ENCODE peak calls at places on chromosome 4, in ten cellular contexts. P, H, R, F, S, J, O, G, I and W are unnamed samples.

GRCh38 chr4:106149026-106149425 is 167.0 kb downstream of the TBCK start:
- DNase-seq in R (no peak), P (peak), I (no peak), H (no peak), O (no peak), G (no peak), S (no peak), J (no peak), F (no peak), W (no peak)

GRCh38 chr4:95268819-95269565 is 279.8 kb downstream of the UNC5C start:
- DNase-seq in F (no peak), H (no peak), R (no peak), O (no peak), I (no peak), G (no peak), P (peak), S (no peak), J (no peak), W (no peak)

GRCh38 chr4:184427093-184427492 is 47.3 kb downstream of the IRF2 start:
- DNase-seq in O (no peak), J (no peak), I (no peak), P (no peak), R (no peak), H (no peak), S (no peak), F (no peak), G (no peak), W (no peak)

GRCh38 chr4:7867701-7868429 is 71.8 kb downstream of the AFAP1 start:
- DNase-seq in R (no peak), S (no peak), I (no peak), G (no peak), O (no peak), P (peak), J (peak), H (no peak), F (no peak), W (no peak)

GRCh38 chr4:80035336-80035735 is 37.7 kb downstream of the ANTXR2 start:
- DNase-seq in I (no peak), P (no peak), O (peak), H (no peak), J (no peak), G (no peak), F (no peak), R (no peak), S (peak), W (no peak)

GRCh38 chr4:2790583-2791517 is 2.0 kb upstream of the SH3BP2 start:
- DNase-seq in J (no peak), S (peak), H (no peak), R (peak), G (no peak), O (peak), P (no peak), I (no peak), F (peak), W (no peak)

GRCh38 chr4:96186593-96186992 is 346.7 kb downstream of the PDHA2 start:
- DNase-seq in F (no peak), R (no peak), G (no peak), I (no peak), J (no peak), S (no peak), P (peak), O (no peak), H (no peak), W (no peak)

GRCh38 chr4:13918110-13918509 is 290.6 kb upstream of the BOD1L1 start:
- DNase-seq in G (peak), F (no peak), J (peak), S (no peak), P (peak), O (peak), I (no peak), R (no peak), H (peak), W (no peak)

GRCh38 chr4:99886146-99886545 is 8.1 kb downstream of the LAMTOR3 start:
- DNase-seq in S (no peak), J (peak), I (no peak), R (no peak), H (no peak), G (no peak), F (no peak), O (no peak), P (peak), W (no peak)

GRCh38 chr4:33737721-33738120 is 2506.6 kb downstream of the ARAP2 start:
- DNase-seq in F (no peak), O (no peak), J (no peak), I (no peak), R (no peak), G (no peak), S (no peak), H (no peak), P (no peak), W (no peak)

GRCh38 chr4:54784188-54784671 is 126.5 kb downstream of the KIT start:
- DNase-seq in J (no peak), I (no peak), S (peak), F (no peak), G (peak), H (peak), P (peak), R (peak), O (peak), W (no peak)

GRCh38 chr4:71541541-71541940 is 202.7 kb downstream of the SLC4A4 start:
- DNase-seq in I (no peak), O (no peak), P (no peak), S (no peak), F (no peak), R (no peak), H (no peak), G (no peak), J (no peak), W (no peak)

GRCh38 chr4:12595986-12596385 is 888.2 kb downstream of the RAB28 start:
- DNase-seq in I (peak), O (no peak), J (no peak), F (no peak), S (no peak), P (no peak), R (no peak), H (no peak), G (no peak), W (no peak)

GRCh38 chr4:44678094-44679023 is at the start of gene GUF1:
- DNase-seq in R (peak), I (peak), H (peak), F (peak), G (peak), P (peak), S (peak), O (peak), J (peak), W (peak)

GRCh38 chr4:80610845-80611244 is 275.3 kb downstream of the CFAP299 start:
- DNase-seq in P (peak), R (no peak), F (no peak), S (peak), G (no peak), J (peak), H (no peak), I (no peak), O (peak), W (peak)

GRCh38 chr4:73499996-73500765 is 18.6 kb downstream of the AFM start:
- DNase-seq in J (no peak), R (no peak), I (no peak), O (no peak), G (no peak), H (no peak), F (no peak), P (peak), S (no peak), W (no peak)

GRCh38 chr4:112520598-112521122 is 4.7 kb upstream of the NEUROG2 start:
- DNase-seq in P (no peak), O (no peak), G (no peak), S (no peak), I (peak), R (no peak), H (no peak), J (no peak), F (no peak), W (no peak)

GRCh38 chr4:45007499-45007898 is 281.1 kb upstream of the GNPDA2 start:
- DNase-seq in S (no peak), R (no peak), J (no peak), O (no peak), F (no peak), H (no peak), P (no peak), G (no peak), I (no peak), W (no peak)

GRCh38 chr4:60485279-60485678 is 714.8 kb upstream of the ADGRL3 start:
- DNase-seq in H (no peak), I (no peak), G (no peak), F (no peak), P (no peak), S (no peak), O (no peak), J (peak), R (no peak), W (no peak)

GRCh38 chr4:53997901-53998300 is 66.5 kb downstream of the CHIC2 start:
- DNase-seq in F (no peak), S (no peak), H (no peak), I (no peak), P (no peak), O (no peak), J (no peak), G (no peak), R (no peak), W (no peak)

GRCh38 chr4:168183717-168184571 is 91.6 kb downstream of the ANXA10 start:
- DNase-seq in S (peak), I (peak), J (peak), P (peak), H (no peak), R (no peak), O (no peak), G (no peak), F (peak), W (peak)

GRCh38 chr4:121650741-121651140 is 46.0 kb downstream of the ANXA5 start:
- DNase-seq in F (no peak), P (no peak), I (no peak), G (no peak), R (no peak), S (no peak), O (no peak), H (no peak), J (no peak), W (no peak)

GRCh38 chr4:18127030-18127429 is 105.5 kb upstream of the LCORL start:
- DNase-seq in O (no peak), S (no peak), J (no peak), I (no peak), P (no peak), F (no peak), H (no peak), G (no peak), R (no peak), W (no peak)

GRCh38 chr4:103422467-103423219 is 224.5 kb upstream of the CENPE start:
- DNase-seq in R (no peak), F (no peak), H (no peak), I (no peak), P (no peak), J (no peak), G (no peak), S (no peak), O (no peak), W (no peak)

GRCh38 chr4:77145806-77146425 is 11.1 kb upstream of the CCNG2 start:
- DNase-seq in J (peak), P (peak), H (no peak), F (no peak), O (no peak), R (no peak), S (no peak), G (no peak), I (no peak), W (no peak)

GRCh38 chr4:53656421-53656981 is 65.2 kb upstream of the LNX1 start:
- DNase-seq in I (no peak), G (no peak), F (no peak), H (no peak), J (no peak), P (peak), O (no peak), R (no peak), S (no peak), W (no peak)

GRCh38 chr4:71941001-71941400 is 90.8 kb upstream of the NPFFR2 start:
- DNase-seq in H (no peak), S (peak), F (no peak), G (no peak), P (peak), J (peak), R (no peak), I (peak), O (no peak), W (peak)

GRCh38 chr4:73021634-73022033 is 47.9 kb downstream of the COX18 start:
- DNase-seq in J (peak), P (peak), S (peak), O (no peak), G (no peak), F (no peak), I (peak), R (no peak), H (no peak), W (peak)

GRCh38 chr4:92175250-92175649 is 128.5 kb upstream of the GRID2 start:
- DNase-seq in H (no peak), I (peak), F (no peak), P (no peak), O (no peak), S (no peak), R (no peak), G (no peak), J (no peak), W (no peak)
- TF ChIP-seq CTCF in H (no peak), I (peak), F (no peak), P (no peak), O (no peak), S (no peak), R (no peak), G (no peak), J (no peak), W (no peak)

DNA sequence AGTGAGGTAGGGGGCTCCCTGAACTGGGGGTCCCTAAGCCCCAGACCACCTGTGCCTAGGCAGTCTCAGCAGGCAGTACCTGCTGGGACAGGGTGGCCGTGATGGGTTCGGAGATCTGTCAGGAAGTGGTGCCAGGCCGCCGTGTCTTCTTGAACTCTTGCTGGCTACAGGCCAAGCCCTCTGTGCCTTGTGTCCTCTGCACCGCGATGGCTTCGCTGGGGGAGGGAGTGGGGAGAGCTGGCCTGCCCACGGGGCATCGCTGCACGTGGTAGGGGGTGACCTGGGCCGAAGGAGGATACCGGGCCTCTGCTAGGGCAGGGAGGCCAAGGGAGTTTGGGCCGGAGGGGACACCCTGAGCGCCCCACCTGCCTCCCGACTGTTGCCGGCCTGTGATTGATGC is 96.7 kb upstream of the NKX1-1 start:
- DNase-seq in G (no peak), H (no peak), S (no peak), I (no peak), J (no peak), P (no peak), R (peak), O (peak), F (no peak), W (no peak)
- TF ChIP-seq CTCF in G (no peak), H (no peak), S (no peak), I (no peak), J (no peak), P (no peak), R (no peak), O (no peak), F (no peak), W (no peak)

GRCh38 chr4:69830529-69831269 is 29.2 kb downstream of the SULT1E1 start:
- DNase-seq in F (no peak), I (peak), S (peak), G (no peak), R (no peak), P (peak), O (peak), J (peak), H (no peak), W (no peak)
- TF ChIP-seq CTCF in F (no peak), I (peak), S (no peak), G (no peak), R (no peak), P (peak), O (peak), J (no peak), H (no peak), W (no peak)

DNA sequence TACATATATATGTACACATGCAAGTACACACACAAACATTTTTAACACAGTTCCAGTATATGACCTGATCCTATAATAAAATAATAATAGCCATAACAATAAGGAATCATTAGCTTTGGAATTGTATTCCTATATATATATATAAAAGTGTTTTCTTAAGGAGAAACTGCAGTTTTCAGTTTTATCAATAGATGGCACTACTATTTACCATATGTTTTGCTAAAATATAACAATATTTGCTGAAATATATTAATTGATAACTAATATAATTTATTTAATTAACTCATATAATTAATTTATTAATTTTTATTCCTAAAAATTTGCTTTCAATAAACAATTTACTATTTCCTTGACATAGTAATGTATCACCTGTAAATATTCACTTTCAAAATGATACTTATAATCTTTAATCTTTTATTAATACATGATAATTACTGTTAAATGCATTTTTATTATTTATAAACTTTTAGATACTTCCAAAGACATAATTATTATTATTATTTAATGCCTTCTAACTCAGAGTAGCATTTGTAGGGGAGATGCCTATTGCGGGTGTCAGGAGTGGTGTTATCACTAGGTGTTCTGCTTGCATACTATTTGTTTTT is 599.5 kb downstream of the FSTL5 start:
- DNase-seq in I (peak), S (no peak), F (no peak), P (peak), H (no peak), J (no peak), O (no peak), R (no peak), G (no peak), W (no peak)
- TF ChIP-seq CTCF in I (no peak), S (no peak), F (peak), P (peak), H (no peak), J (peak), O (no peak), R (no peak), G (no peak), W (no peak)

DNA sequence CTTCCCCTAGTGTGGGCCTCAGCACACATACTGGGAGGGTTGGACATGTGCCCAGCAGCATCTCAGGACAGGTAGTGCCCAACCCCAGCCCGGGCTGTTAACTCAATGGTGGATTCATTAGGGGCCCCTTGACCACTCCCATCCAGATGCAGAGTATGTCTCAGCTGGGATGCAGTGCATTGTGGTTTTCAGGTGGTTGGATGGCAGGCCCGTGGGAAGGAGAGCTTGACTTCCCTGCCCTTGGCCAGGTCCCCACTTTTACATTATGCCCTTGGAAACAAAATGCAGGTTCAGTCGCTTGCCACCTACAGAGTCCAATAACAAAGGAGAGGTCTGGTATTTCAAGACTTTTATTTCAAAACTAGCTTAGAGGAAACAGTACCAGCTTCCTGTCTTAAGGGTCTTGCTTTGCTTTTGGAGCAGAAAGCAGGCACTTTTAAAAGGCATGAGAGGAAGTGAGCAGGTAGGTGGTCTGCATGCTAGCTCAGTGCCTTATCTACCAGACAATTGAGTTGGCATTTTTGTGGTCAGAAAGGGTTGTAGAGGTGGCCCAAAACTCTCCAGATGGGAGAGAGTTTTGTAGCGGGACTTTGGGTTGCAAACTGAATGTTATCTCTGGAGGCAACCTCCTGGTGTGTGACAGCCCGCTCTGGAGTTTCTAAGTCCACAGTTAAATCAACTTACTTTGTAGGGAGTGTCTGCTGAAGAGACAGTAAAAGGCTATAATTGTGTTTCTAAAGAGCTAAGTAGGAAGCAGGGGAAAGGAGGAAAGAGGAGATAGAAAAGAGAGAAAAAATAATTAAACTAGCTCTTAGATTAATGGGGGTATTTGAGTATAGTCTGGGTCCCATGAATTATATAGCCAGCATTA is 171.0 kb downstream of the GALNTL6 start:
- DNase-seq in G (no peak), F (no peak), J (no peak), R (no peak), P (no peak), H (no peak), S (no peak), O (no peak), I (no peak), W (no peak)
- TF ChIP-seq CTCF in G (no peak), F (no peak), J (no peak), R (no peak), P (no peak), H (no peak), S (no peak), O (no peak), I (no peak), W (no peak)

DNA sequence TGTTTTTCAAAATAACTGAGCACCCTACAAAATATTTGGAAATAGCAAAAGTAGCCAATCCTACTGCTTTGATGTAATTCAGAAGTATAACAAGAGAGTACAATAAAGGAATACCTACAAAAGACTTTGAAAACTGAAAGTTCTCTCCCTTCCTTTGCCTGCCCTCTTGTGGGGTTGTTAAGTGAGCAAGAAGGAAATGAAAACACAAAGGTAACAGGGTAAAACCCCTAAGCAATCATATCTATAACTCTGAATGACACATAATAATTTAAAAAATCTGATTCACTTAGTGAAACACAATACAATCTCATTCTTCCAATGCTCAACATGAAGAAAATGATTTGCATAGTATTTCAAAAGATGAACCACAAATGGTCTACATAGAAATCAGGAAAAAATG is 98.2 kb downstream of the FRYL start:
- DNase-seq in R (no peak), I (peak), G (no peak), H (no peak), J (peak), O (peak), F (peak), S (peak), P (peak), W (peak)
- TF ChIP-seq CTCF in R (no peak), I (peak), G (no peak), H (no peak), J (peak), O (peak), F (peak), S (no peak), P (peak), W (peak)

GRCh38 chr4:149645790-149646189 is 169.9 kb downstream of the IQCM start:
- DNase-seq in J (no peak), I (peak), H (no peak), S (no peak), R (no peak), G (no peak), F (no peak), O (no peak), P (no peak), W (no peak)
- TF ChIP-seq CTCF in J (no peak), I (peak), H (no peak), S (no peak), R (no peak), G (no peak), F (no peak), O (no peak), P (no peak), W (no peak)

DNA sequence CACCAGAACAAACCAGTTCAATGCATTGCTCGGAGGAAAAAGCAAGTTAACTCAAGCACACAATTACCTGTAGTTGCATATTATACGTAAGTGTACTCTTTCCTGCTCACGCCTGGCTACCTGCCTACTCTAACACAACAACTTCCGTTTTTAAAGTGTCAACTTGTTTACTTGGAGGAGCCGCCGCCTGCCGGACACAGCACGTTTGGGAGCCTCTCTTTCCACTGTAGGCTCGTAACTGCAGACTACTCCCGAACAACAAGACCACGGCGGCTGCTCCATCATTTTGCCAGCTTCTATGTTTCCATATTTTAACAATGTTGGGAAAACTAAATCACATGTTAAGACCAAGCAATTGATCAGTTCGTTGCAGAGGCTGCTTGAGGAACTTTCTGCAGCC is 882 bp downstream of the MTNR1A start:
- DNase-seq in I (peak), F (no peak), H (no peak), S (no peak), R (no peak), P (peak), J (peak), O (no peak), G (peak), W (no peak)
- TF ChIP-seq CTCF in I (peak), F (no peak), H (no peak), S (no peak), R (no peak), P (peak), J (peak), O (peak), G (no peak), W (no peak)